ENCODE peak calls at places on chromosomes 7 and 10, in four cellular contexts. E is HepG2, O is K562, U is SK-N-SH. F is an unnamed sample.

GRCh38 chr7:139771001-139771956 is 6.5 kb downstream of the HIPK2 start:
- DNase-seq in E (no peak), O (no peak), U (no peak), F (peak)

GRCh38 chr7:140915948-140916555 is 8.7 kb downstream of the BRAF start:
- DNase-seq in E (no peak), O (no peak), U (no peak), F (no peak)

GRCh38 chr10:32153252-32153651 is 97.0 kb upstream of the KIF5B start:
- DNase-seq in E (no peak), O (no peak), U (no peak), F (no peak)

GRCh38 chr10:125840406-125840805 is 17.1 kb downstream of the BCCIP start:
- DNase-seq in E (no peak), O (no peak), U (no peak), F (no peak)

GRCh38 chr10:18158698-18159342 is 18.6 kb downstream of the CACNB2 start:
- DNase-seq in E (no peak), O (no peak), U (no peak), F (no peak)

GRCh38 chr7:28685660-28686417 is 272.3 kb downstream of the TRIL start:
- DNase-seq in E (peak), O (peak), U (peak), F (peak)

GRCh38 chr10:119413738-119414611 is 128.5 kb downstream of the RGS10 start:
- DNase-seq in E (no peak), O (no peak), U (no peak), F (no peak)

GRCh38 chr7:140206963-140207362 is 30.2 kb upstream of the KDM7A start:
- DNase-seq in E (no peak), O (no peak), U (no peak), F (no peak)

GRCh38 chr7:2967238-2967637 is 76.4 kb downstream of the CARD11 start:
- DNase-seq in E (no peak), O (no peak), U (no peak), F (no peak)

GRCh38 chr7:96310106-96310505 is 11.8 kb downstream of the SLC25A13 start:
- DNase-seq in E (no peak), O (no peak), U (no peak), F (no peak)

GRCh38 chr7:37491919-37492694 is 43.4 kb upstream of the ELMO1 start:
- DNase-seq in E (no peak), O (peak), U (no peak), F (no peak)

GRCh38 chr10:114506874-114507385 is 102.6 kb upstream of the AFAP1L2 start:
- DNase-seq in E (no peak), O (no peak), U (no peak), F (no peak)

GRCh38 chr10:43955002-43955596 is 306.4 kb upstream of the ZNF32 start:
- DNase-seq in E (no peak), O (no peak), U (no peak), F (no peak)

GRCh38 chr7:141558544-141559183 is 7.5 kb downstream of the AGK start:
- DNase-seq in E (no peak), O (no peak), U (no peak), F (no peak)

GRCh38 chr7:73983437-73984164 is 44.4 kb upstream of the ELN start:
- DNase-seq in E (no peak), O (peak), U (peak), F (no peak)

GRCh38 chr10:86218160-86218559 is 148.4 kb downstream of the GRID1 start:
- DNase-seq in E (no peak), O (no peak), U (no peak), F (no peak)

GRCh38 chr7:65397730-65398142 is 24.1 kb downstream of the ZNF92 start:
- DNase-seq in E (peak), O (no peak), U (no peak), F (no peak)

GRCh38 chr7:142854505-142855400 is at the start of gene EPHB6:
- DNase-seq in E (no peak), O (peak), U (peak), F (no peak)

GRCh38 chr7:28984631-28985030 is 26.5 kb upstream of the TRIL start:
- DNase-seq in E (no peak), O (peak), U (peak), F (no peak)

GRCh38 chr7:107318523-107319160 is 149.8 kb downstream of the HBP1 start:
- DNase-seq in E (no peak), O (peak), U (no peak), F (no peak)

GRCh38 chr10:24744966-24745365 is 21.3 kb upstream of the ARHGAP21 start:
- DNase-seq in E (no peak), O (no peak), U (no peak), F (no peak)

GRCh38 chr10:87842220-87842641 is 21.1 kb downstream of the KLLN start:
- DNase-seq in E (peak), O (no peak), U (no peak), F (peak)

GRCh38 chr10:119253433-119254174 is 46.2 kb downstream of the GRK5 start:
- DNase-seq in E (peak), O (no peak), U (peak), F (peak)

GRCh38 chr7:75987026-75987804 is 7.2 kb downstream of the TMEM120A start:
- DNase-seq in E (no peak), O (no peak), U (peak), F (no peak)

GRCh38 chr7:44195901-44196300 is 4.9 kb upstream of the YKT6 start:
- DNase-seq in E (no peak), O (no peak), U (no peak), F (no peak)

GRCh38 chr7:81468516-81468915 is 301.3 kb downstream of the HGF start:
- DNase-seq in E (no peak), O (no peak), U (no peak), F (no peak)

GRCh38 chr7:81470724-81471379 is 299.0 kb downstream of the HGF start:
- DNase-seq in E (no peak), O (no peak), U (no peak), F (no peak)

GRCh38 chr7:81469299-81470083 is 300.4 kb downstream of the HGF start:
- DNase-seq in E (no peak), O (no peak), U (no peak), F (no peak)

GRCh38 chr7:81467964-81468363 is 301.9 kb downstream of the HGF start:
- DNase-seq in E (no peak), O (no peak), U (no peak), F (no peak)

DNA sequence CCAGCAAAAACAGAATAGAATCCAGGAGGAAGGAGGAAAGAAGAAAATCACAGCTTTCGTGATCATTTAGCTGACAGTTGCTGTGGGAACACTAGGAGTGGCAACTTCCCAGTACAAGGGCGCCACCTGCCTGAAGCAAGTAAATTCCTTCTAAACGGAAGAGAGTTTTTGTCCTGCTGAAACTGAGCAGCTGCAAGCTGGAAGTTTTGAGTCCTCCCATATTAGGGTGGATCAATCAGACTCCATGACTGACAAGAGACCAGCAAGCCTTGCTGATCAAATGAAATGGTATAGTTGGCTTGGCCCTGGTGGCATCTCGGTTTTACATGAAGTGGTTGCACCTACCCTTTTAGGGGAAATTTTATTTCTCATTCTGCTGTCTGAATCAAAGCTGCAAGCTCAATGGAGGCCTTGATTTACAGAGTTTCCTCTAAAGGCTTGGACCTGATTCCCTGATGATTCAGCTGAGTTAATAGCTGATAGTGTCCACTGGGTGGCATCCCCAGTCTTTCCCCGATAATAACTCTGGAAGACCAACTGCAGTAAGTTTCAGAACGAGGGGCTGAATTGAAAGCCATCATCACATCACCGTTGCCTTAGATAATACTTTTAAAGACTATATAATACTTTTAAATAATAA is 299.6 kb downstream of the HGF start:
- DNase-seq in E (peak), O (peak), U (peak), F (peak)
- TF ChIP-seq ELF1 in E (no peak), O (no peak), U (no peak), F (no peak)

DNA sequence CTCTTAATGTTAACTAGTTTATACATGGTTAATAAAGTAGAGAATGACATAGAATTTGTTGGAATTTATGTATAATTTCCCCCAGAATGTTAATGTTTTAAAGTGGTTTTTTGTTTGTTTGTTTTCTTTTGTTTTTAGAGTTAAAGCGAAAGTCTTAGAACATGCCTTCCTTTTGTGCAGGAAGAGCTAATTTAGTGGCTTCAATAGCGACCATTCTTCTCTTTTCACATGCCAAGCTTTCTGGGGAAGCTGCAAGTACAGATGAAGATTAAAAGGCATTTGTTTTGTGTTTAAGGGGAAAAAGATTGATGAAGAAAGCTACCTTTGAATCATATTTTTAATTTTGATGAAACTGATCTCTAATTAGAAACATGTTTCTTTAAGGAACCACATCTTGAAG is 256.3 kb upstream of the CSTF2T start:
- DNase-seq in E (no peak), O (no peak), U (no peak), F (no peak)
- TF ChIP-seq SIN3A in E (no peak), O (no peak), U (no peak), F (no peak)

GRCh38 chr7:42071372-42072261 is 165.4 kb downstream of the GLI3 start:
- DNase-seq in E (no peak), O (no peak), U (no peak), F (no peak)
- H3K4me3 ChIP-seq in E (no peak), O (no peak), U (no peak), F (no peak)

DNA sequence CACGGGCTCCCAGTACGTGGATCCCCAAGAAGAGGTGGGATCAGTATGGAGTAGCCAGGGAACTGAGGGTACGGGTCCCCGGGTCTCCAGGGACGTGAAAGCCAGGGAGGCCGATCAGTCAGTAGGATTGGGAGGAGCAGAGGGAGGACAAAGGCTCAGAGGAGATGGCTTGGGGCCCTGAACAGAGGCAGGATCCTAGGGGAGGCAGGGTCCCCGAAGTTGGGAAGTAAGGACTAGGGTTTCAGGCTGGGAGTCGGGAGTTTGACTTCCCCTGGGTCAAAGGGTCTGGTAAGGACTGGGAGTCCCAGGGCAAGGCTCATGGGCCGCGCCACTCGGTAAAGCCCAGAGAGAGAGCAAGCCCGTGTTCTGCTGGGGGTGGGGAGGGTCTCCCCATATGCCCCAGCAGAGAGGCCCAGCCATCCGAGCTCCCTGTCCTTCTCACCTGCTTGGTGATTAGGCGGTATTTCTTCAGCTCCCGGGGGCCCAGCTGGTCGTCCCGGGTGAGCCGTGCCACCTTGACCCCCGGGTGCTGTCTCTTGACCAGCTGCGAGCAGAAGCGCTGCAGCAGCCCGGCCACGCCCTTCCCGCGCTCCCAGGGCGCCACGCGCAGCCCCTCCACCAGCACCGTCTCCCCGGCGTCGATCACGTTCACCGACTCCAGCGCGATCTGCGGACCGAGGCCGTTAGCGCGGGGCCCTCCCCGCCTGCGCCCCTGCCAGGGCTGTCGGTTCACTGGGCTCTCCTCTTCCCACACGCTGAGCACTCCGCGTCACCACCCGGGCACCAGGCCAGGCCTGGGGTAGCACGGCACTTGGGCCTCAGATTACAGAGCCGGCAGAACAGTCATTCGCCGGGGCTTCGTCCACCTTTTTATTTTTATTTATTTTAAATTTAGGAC is 7.0 kb downstream of the NAT16 start:
- DNase-seq in E (no peak), O (peak), U (peak), F (no peak)
- TF ChIP-seq ELF1 in E (no peak), O (no peak), U (no peak), F (no peak)

GRCh38 chr10:93436577-93436976 is 45.6 kb downstream of the MYOF start:
- DNase-seq in E (no peak), O (no peak), U (no peak), F (no peak)
- TF ChIP-seq SIN3A in E (no peak), O (no peak), U (peak), F (no peak)

GRCh38 chr10:30803058-30803457 is 173.5 kb upstream of the LYZL2 start:
- DNase-seq in E (no peak), O (no peak), U (no peak), F (no peak)
- H3K4me3 ChIP-seq in E (no peak), O (no peak), U (no peak), F (no peak)

GRCh38 chr10:117534321-117535044 is 8.1 kb upstream of the EMX2 start:
- DNase-seq in E (peak), O (no peak), U (no peak), F (no peak)
- TF ChIP-seq ELF1 in E (no peak), O (no peak), U (no peak), F (no peak)

GRCh38 chr10:78781991-78782390 is 286.8 kb upstream of the ZMIZ1 start:
- DNase-seq in E (no peak), O (no peak), U (no peak), F (no peak)
- TF ChIP-seq SIN3A in E (no peak), O (no peak), U (no peak), F (no peak)

DNA sequence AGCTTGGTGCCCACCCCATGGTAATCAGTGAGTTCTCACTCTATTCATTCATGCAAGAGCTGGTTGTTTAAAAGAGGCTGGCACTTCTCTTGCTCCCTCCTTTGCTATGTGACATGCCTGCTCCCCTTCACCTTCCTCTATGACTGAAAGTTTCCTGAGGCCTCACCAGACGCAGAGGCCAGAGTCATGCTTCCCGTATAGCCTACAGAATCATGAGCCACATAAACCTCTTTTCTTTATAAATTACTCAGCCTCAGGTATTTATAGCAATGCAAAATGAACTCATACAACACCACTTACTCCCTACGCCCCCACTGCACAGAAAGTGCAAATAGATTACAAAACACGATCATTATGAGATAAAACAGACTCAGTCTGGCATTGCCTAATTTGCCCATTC is 39.0 kb downstream of the SEC61G start:
- DNase-seq in E (no peak), O (no peak), U (no peak), F (no peak)
- H3K4me3 ChIP-seq in E (no peak), O (no peak), U (no peak), F (no peak)

GRCh38 chr7:150972746-150973145 is 5.4 kb downstream of the KCNH2 start:
- DNase-seq in E (no peak), O (no peak), U (no peak), F (no peak)
- TF ChIP-seq ELF1 in E (no peak), O (no peak), U (no peak), F (no peak)

F was measured in HCT116.